ENCODE peak calls at places on chromosome 6, in four cellular contexts. One of them, this sample, is unnamed.

GRCh38 chr6:98845201-98846020 is 11.0 kb downstream of the POU3F2 start:
- DNase-seq in BJ: peak
- DNase-seq in PC-9: no peak
- DNase-seq in cardiac muscle cell: peak
- DNase-seq in this sample: peak

GRCh38 chr6:33745558-33745957 is 1.1 kb downstream of the IP6K3 start:
- DNase-seq in cardiac muscle cell: no peak
- DNase-seq in BJ: no peak
- DNase-seq in PC-9: no peak
- DNase-seq in this sample: no peak

GRCh38 chr6:117498159-117498558 is 15.7 kb downstream of the DCBLD1 start:
- DNase-seq in BJ: peak
- DNase-seq in cardiac muscle cell: no peak
- DNase-seq in PC-9: peak
- DNase-seq in this sample: no peak

GRCh38 chr6:135090819-135091218 is 36.2 kb upstream of the HBS1L start:
- DNase-seq in BJ: no peak
- DNase-seq in cardiac muscle cell: no peak
- DNase-seq in PC-9: no peak
- DNase-seq in this sample: no peak

GRCh38 chr6:43125119-43125518 is 46.0 kb upstream of the SRF start:
- DNase-seq in PC-9: no peak
- DNase-seq in cardiac muscle cell: peak
- DNase-seq in BJ: peak
- DNase-seq in this sample: peak

GRCh38 chr6:167757291-167757690 is 69.4 kb upstream of the AFDN start:
- DNase-seq in PC-9: no peak
- DNase-seq in BJ: no peak
- DNase-seq in cardiac muscle cell: peak
- DNase-seq in this sample: no peak

GRCh38 chr6:48764261-48764660 is 653.3 kb upstream of the PTCHD4 start:
- DNase-seq in cardiac muscle cell: no peak
- DNase-seq in PC-9: no peak
- DNase-seq in BJ: no peak
- DNase-seq in this sample: no peak

GRCh38 chr6:35051393-35051792 is 89.7 kb downstream of the TCP11 start:
- DNase-seq in BJ: no peak
- DNase-seq in cardiac muscle cell: no peak
- DNase-seq in PC-9: no peak
- DNase-seq in this sample: no peak

GRCh38 chr6:73854998-73855718 is 159.2 kb downstream of the CD109 start:
- DNase-seq in BJ: no peak
- DNase-seq in PC-9: no peak
- DNase-seq in cardiac muscle cell: peak
- DNase-seq in this sample: no peak

GRCh38 chr6:4449409-4449808 is 314.0 kb upstream of the ECI2 start:
- DNase-seq in PC-9: no peak
- DNase-seq in cardiac muscle cell: no peak
- DNase-seq in BJ: no peak
- DNase-seq in this sample: no peak

GRCh38 chr6:46850781-46851180 is 57.6 kb downstream of the MEP1A start:
- DNase-seq in cardiac muscle cell: no peak
- DNase-seq in BJ: peak
- DNase-seq in PC-9: peak
- DNase-seq in this sample: no peak

GRCh38 chr6:16305246-16305725 is 66.9 kb downstream of the GMPR start:
- DNase-seq in PC-9: no peak
- DNase-seq in cardiac muscle cell: no peak
- DNase-seq in BJ: no peak
- DNase-seq in this sample: no peak

GRCh38 chr6:99219788-99220187 is 129.7 kb downstream of the FAXC start:
- DNase-seq in BJ: no peak
- DNase-seq in cardiac muscle cell: peak
- DNase-seq in PC-9: no peak
- DNase-seq in this sample: no peak

GRCh38 chr6:71197267-71197666 is 91.3 kb upstream of the OGFRL1 start:
- DNase-seq in PC-9: no peak
- DNase-seq in BJ: no peak
- DNase-seq in cardiac muscle cell: no peak
- DNase-seq in this sample: no peak

GRCh38 chr6:39948156-39948850 is 14.0 kb upstream of the MOCS1 start:
- DNase-seq in PC-9: no peak
- DNase-seq in BJ: no peak
- DNase-seq in cardiac muscle cell: no peak
- DNase-seq in this sample: no peak

GRCh38 chr6:146670161-146670560 is 71.4 kb downstream of the ADGB start:
- DNase-seq in PC-9: no peak
- DNase-seq in cardiac muscle cell: no peak
- DNase-seq in BJ: no peak
- DNase-seq in this sample: no peak

GRCh38 chr6:21384211-21384610 is 209.3 kb upstream of the SOX4 start:
- DNase-seq in BJ: peak
- DNase-seq in cardiac muscle cell: no peak
- DNase-seq in PC-9: peak
- DNase-seq in this sample: no peak

GRCh38 chr6:158784505-158784904 is 34.7 kb downstream of the EZR start:
- DNase-seq in cardiac muscle cell: no peak
- DNase-seq in PC-9: peak
- DNase-seq in BJ: no peak
- DNase-seq in this sample: no peak

GRCh38 chr6:13468839-13469238 is 18.6 kb downstream of the GFOD1 start:
- DNase-seq in BJ: no peak
- DNase-seq in PC-9: no peak
- DNase-seq in cardiac muscle cell: no peak
- DNase-seq in this sample: no peak

GRCh38 chr6:122307577-122307976 is 91.9 kb upstream of the HSF2 start:
- DNase-seq in PC-9: no peak
- DNase-seq in cardiac muscle cell: no peak
- DNase-seq in BJ: no peak
- DNase-seq in this sample: no peak

GRCh38 chr6:89131599-89131998 is 13.7 kb upstream of the SRSF12 start:
- DNase-seq in PC-9: no peak
- DNase-seq in cardiac muscle cell: no peak
- DNase-seq in BJ: no peak
- DNase-seq in this sample: no peak

GRCh38 chr6:111154981-111155380 is 67.7 kb downstream of the SLC16A10 start:
- DNase-seq in cardiac muscle cell: no peak
- DNase-seq in PC-9: no peak
- DNase-seq in BJ: no peak
- DNase-seq in this sample: no peak

GRCh38 chr6:157604816-157605215 is 218.2 kb upstream of the SNX9 start:
- DNase-seq in BJ: no peak
- DNase-seq in cardiac muscle cell: no peak
- DNase-seq in PC-9: no peak
- DNase-seq in this sample: no peak

GRCh38 chr6:46052479-46052878 is 36.8 kb upstream of the CLIC5 start:
- DNase-seq in BJ: no peak
- DNase-seq in cardiac muscle cell: peak
- DNase-seq in PC-9: no peak
- DNase-seq in this sample: no peak

GRCh38 chr6:90846824-90847223 is 260.0 kb upstream of the MAP3K7 start:
- DNase-seq in cardiac muscle cell: no peak
- DNase-seq in PC-9: no peak
- DNase-seq in BJ: no peak
- DNase-seq in this sample: no peak

GRCh38 chr6:40599580-40599979 is 12.4 kb upstream of the LRFN2 start:
- DNase-seq in PC-9: no peak
- DNase-seq in BJ: no peak
- DNase-seq in cardiac muscle cell: peak
- DNase-seq in this sample: no peak

GRCh38 chr6:111403388-111403787 is 79.6 kb downstream of the REV3L start:
- DNase-seq in BJ: no peak
- DNase-seq in cardiac muscle cell: no peak
- DNase-seq in PC-9: no peak
- DNase-seq in this sample: no peak

GRCh38 chr6:132695773-132696172 is 18.1 kb downstream of the VNN1 start:
- DNase-seq in BJ: no peak
- DNase-seq in PC-9: no peak
- DNase-seq in cardiac muscle cell: no peak
- DNase-seq in this sample: no peak

GRCh38 chr6:44049989-44050871 is 77.0 kb downstream of the MRPL14 start:
- DNase-seq in cardiac muscle cell: no peak
- DNase-seq in PC-9: no peak
- DNase-seq in BJ: no peak
- DNase-seq in this sample: no peak

GRCh38 chr6:89346433-89346832 is 6.1 kb downstream of the UBE2J1 start:
- DNase-seq in cardiac muscle cell: no peak
- DNase-seq in PC-9: no peak
- DNase-seq in BJ: no peak
- DNase-seq in this sample: no peak

GRCh38 chr6:139029470-139030210 is 1.1 kb downstream of the ABRACL start:
- DNase-seq in cardiac muscle cell: peak
- DNase-seq in BJ: no peak
- DNase-seq in PC-9: no peak
- DNase-seq in this sample: no peak

GRCh38 chr6:41080623-41081022 is 7.8 kb downstream of the NFYA start:
- DNase-seq in BJ: no peak
- DNase-seq in PC-9: no peak
- DNase-seq in cardiac muscle cell: no peak
- DNase-seq in this sample: no peak

GRCh38 chr6:108574457-108575149 is 13.9 kb downstream of the FOXO3 start:
- DNase-seq in cardiac muscle cell: no peak
- DNase-seq in BJ: no peak
- DNase-seq in PC-9: no peak
- DNase-seq in this sample: no peak

GRCh38 chr6:108127826-108128225 is 38.0 kb upstream of the NR2E1 start:
- DNase-seq in cardiac muscle cell: no peak
- DNase-seq in PC-9: peak
- DNase-seq in BJ: peak
- DNase-seq in this sample: no peak

DNA sequence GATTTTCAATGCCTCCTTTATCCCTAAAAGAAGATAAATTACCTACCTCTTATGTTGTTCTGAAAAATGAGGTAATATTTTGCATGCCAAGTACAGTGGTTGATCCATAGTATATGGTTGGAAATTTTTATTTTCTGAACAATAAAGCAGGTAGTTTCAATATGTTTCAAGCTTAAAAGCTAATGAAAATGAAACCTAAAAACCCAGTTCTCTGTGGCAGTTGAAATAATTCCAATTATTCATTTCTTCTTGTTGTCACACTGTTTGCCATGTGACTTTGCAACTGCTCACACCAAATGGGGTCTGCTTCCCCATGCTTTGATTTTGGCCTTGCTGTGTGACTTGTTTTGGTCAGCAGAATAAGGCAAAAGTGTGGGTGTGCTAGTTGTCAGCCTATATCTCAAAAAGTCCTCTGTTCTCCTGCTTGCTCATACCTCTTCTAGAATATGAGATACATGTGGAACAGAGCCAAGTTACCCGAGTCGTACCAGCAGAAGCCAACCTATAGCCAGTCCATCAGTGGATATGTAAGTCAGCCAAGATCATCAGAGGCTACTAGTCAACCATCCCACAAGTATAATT is 197.2 kb upstream of the THEMIS start:
- DNase-seq in cardiac muscle cell: no peak
- DNase-seq in PC-9: no peak
- DNase-seq in BJ: no peak
- DNase-seq in this sample: no peak
- TF ChIP-seq CTCF in cardiac muscle cell: no peak
- TF ChIP-seq CTCF in PC-9: no peak
- TF ChIP-seq CTCF in BJ: no peak
- TF ChIP-seq CTCF in this sample: no peak

GRCh38 chr6:57265755-57266221 is 43.7 kb upstream of the RAB23 start:
- DNase-seq in BJ: no peak
- DNase-seq in cardiac muscle cell: no peak
- DNase-seq in PC-9: no peak
- DNase-seq in this sample: no peak
- H3K4me3 ChIP-seq in BJ: no peak
- H3K4me3 ChIP-seq in cardiac muscle cell: no peak
- H3K4me3 ChIP-seq in PC-9: no peak
- H3K4me3 ChIP-seq in this sample: no peak

DNA sequence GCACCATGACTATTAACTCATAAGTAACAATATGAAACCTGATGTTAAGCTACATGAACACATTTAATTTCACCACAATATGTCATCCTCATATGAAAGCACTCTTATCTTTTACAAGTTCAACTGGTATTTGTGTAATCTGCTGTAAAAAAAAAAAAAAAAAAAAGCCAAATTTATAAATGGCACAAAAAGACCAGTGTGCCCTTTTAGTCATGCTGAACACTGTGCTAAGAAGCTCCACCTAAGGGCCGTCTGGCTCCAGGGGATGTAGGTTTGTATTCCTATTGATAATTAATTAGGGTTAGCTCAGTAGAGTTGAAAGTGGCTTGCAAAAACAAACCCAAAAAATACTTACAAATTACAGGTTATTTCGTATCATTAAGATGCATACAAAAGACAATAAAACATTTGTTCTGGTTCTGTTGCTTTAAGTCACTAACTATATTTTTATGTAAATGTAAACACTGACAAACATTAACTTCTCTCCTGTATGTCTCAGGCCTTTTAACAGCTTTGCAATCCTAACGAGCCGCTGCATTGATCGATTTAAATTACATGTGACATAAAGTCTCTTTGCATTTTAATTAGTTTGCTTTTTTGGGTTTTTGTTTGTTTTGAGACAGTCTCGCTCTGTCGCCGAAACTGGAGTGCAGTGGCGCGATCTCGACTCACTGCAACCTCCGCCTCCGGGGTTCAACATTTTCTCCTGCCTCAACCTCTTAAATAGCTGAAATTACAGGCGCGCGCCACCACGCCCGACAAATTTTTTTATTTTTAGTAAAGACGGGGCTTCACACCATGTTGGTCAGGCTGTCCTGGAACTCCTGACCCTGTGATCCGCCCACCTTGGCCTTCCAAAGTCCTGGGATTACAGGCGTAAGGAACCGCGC is 110.8 kb downstream of the HFE start:
- DNase-seq in cardiac muscle cell: peak
- DNase-seq in BJ: no peak
- DNase-seq in PC-9: peak
- DNase-seq in this sample: no peak
- TF ChIP-seq CTCF in cardiac muscle cell: no peak
- TF ChIP-seq CTCF in BJ: peak
- TF ChIP-seq CTCF in PC-9: peak
- TF ChIP-seq CTCF in this sample: no peak

DNA sequence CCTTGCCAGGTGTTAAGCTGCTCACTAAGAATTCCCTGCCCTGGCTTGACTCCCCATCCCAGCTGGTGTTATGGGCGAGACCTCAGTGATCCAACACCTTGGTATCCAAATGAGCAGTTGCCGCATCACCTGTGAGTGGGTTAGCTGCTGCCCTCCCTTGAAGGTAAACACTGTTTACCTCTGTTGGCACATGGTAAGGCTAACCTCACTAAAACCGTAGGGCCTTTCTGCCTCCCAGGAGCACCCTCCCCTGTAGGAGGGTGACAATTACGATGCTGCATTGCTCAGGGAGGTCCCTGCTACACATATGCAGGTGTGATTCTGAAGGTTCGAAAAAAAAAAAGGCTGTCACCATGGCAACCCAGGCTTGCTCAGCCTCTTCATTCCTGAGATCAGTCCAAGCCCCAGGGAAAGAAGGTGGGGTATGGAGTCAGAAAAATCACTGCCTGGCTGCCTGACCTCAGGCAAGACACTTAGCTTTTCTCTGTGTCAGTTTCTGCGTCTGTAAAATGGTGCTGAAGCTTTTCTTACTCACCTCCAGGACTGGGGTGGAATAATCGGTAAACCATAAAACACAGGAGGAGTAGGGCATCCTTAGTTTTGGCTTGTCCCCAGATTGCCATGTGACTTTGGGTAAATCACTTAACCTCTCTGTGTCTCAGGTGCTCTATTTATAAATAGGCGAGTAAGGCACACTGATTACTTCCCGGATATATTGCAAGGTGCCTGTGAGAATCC is 19.6 kb downstream of the PNPLA1 start:
- DNase-seq in cardiac muscle cell: no peak
- DNase-seq in PC-9: peak
- DNase-seq in BJ: no peak
- DNase-seq in this sample: no peak
- H3K4me3 ChIP-seq in cardiac muscle cell: no peak
- H3K4me3 ChIP-seq in PC-9: no peak
- H3K4me3 ChIP-seq in BJ: no peak
- H3K4me3 ChIP-seq in this sample: no peak